ENCODE peak calls at places on chromosomes 12 and 14, in nine cellular contexts. X is glutamatergic neuron, C is B cell, T is WTC11, R is lower lobe of right lung, S is GM10248, Z is sigmoid colon, Q is GM13976, I is mesothelial cell of epicardium. Y is an unnamed sample.

GRCh38 chr12:80178846-80179245 is 79.5 kb downstream of the OTOGL start:
- DNase-seq in R (no peak), X (no peak), S (no peak), Q (no peak), Z (no peak), C (no peak), I (no peak), T (no peak), Y (peak; percentile 14)

GRCh38 chr12:107992870-107993451 is 136.1 kb upstream of the WSCD2 start:
- DNase-seq in Q (peak; percentile 9), Z (no peak), S (peak; percentile 10), T (peak; percentile 33), R (no peak), C (no peak), X (peak; percentile 34), I (no peak), Y (peak; percentile 20)

GRCh38 chr12:95574030-95574429 is 22.8 kb upstream of the USP44 start:
- DNase-seq in Q (peak; percentile 51), C (no peak), S (peak; percentile 53), R (no peak), Z (no peak), T (peak; percentile 62), X (no peak), I (no peak), Y (peak; percentile 54)

GRCh38 chr12:55729592-55730446 is 1.0 kb upstream of the CD63 start:
- DNase-seq in R (peak; percentile 94), X (peak; percentile 86), T (peak; percentile 87), S (peak; percentile 81), Q (peak; percentile 84), Z (peak; percentile 97), I (peak; percentile 76), C (no peak), Y (peak; percentile 86)

GRCh38 chr12:91603060-91603459 is 420.4 kb upstream of the DCN start:
- DNase-seq in C (no peak), Q (no peak), X (no peak), S (no peak), R (no peak), T (no peak), I (no peak), Z (no peak), Y (no peak)

GRCh38 chr12:68950511-68950910 is 17.5 kb upstream of the CPM start:
- DNase-seq in T (no peak), X (no peak), R (no peak), C (no peak), S (no peak), I (no peak), Z (no peak), Q (no peak), Y (no peak)

GRCh38 chr12:128767518-128767917 is 56.2 kb downstream of the SLC15A4 start:
- DNase-seq in Z (peak; percentile 42), R (no peak), S (no peak), Q (no peak), X (peak; percentile 42), T (no peak), C (no peak), I (no peak), Y (no peak)

GRCh38 chr12:106144847-106145246 is 6.1 kb upstream of the NUAK1 start:
- DNase-seq in R (no peak), C (no peak), Q (peak; percentile 32), X (no peak), T (no peak), Z (no peak), I (no peak), S (peak; percentile 32), Y (peak; percentile 59)

GRCh38 chr14:84894254-84894653 is 635.7 kb upstream of the FLRT2 start:
- DNase-seq in I (no peak), C (no peak), T (no peak), R (no peak), Z (no peak), S (no peak), X (no peak), Q (no peak), Y (no peak)

GRCh38 chr12:6049992-6050391 is 74.5 kb downstream of the VWF start:
- DNase-seq in Z (no peak), I (no peak), Q (no peak), T (no peak), X (no peak), S (no peak), R (no peak), C (no peak), Y (no peak)
- TF ChIP-seq CTCF in Z (no peak), I (no peak), Q (no peak), T (no peak), X (no peak), S (no peak), R (no peak), C (no peak), Y (no peak)

DNA sequence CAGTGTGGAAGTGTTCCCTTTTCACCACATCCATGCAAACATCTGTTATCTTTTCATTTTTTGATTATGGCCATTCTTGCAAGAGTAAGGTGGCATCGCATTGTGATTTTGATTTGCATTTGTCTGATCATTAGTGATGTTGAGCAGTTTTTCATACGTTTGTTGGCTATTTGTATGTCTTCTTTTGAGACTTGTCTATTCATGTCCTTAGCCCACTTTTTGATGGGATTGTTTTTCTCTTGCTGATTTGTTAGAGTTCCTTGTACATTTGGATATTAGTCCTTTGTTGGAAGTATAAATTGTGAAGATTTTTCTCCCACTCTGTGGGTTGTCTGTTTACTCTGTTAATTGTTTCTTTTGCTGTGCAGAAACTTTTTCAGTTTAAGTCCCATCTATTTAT is 244.5 kb upstream of the PRICKLE1 start:
- DNase-seq in R (no peak), S (no peak), T (no peak), Q (no peak), I (no peak), X (no peak), Z (no peak), C (no peak), Y (no peak)
- TF ChIP-seq CTCF in R (no peak), S (no peak), T (no peak), Q (no peak), I (no peak), X (no peak), Z (no peak), C (no peak), Y (no peak)

GRCh38 chr14:92457018-92457565 is 56.5 kb upstream of the RIN3 start:
- DNase-seq in I (no peak), R (no peak), Q (no peak), X (no peak), T (no peak), C (no peak), S (no peak), Z (no peak), Y (no peak)
- TF ChIP-seq CTCF in I (no peak), R (no peak), Q (no peak), X (peak; percentile 34), T (peak; percentile 11), C (no peak), S (no peak), Z (no peak), Y (no peak)

DNA sequence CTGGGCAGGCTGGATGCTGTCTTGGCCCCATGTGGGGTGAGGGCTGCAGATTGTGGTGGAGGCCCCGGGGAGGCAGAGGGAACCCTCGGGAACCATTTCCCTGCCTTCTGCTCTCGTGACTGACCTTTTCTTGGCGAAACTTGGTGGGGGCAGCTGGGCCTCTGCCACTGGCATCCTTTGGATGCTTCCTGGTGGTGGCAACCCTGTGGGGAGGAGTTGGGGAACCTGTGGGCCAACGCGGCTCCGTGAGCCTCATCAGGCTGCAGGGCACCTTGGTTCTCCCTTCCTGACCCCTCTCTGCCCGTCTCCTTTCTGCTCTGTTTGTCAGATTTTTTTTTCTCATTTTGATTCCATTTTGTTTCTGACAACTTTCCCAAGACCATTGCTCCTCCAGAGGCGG is 14.4 kb downstream of the TMEM121 start:
- DNase-seq in S (no peak), R (no peak), T (no peak), Z (peak; percentile 50), I (no peak), Q (no peak), C (no peak), X (no peak), Y (no peak)
- TF ChIP-seq CTCF in S (no peak), R (no peak), T (no peak), Z (no peak), I (no peak), Q (no peak), C (no peak), X (no peak), Y (no peak)

DNA sequence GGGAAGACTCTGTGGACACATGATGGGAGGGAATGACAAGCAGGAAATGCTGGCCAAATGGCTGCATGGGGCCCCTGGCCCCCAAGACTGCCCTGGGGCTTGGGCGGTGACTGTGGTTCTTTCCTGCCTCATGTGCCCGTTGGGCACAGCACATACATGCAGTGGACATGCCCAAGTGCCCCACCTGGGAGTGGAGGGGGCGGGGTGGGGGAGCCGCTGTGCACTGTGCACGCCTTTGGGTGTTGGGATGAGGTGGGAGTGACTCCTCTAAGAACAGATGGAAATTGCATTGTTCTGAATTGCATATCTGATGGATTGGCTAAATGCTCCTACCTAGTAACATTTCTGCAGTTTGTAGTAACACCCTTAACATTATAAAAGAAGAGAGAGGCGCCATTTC is 166.4 kb upstream of the AVPR1A start:
- DNase-seq in X (no peak), R (no peak), I (no peak), Z (no peak), T (no peak), S (no peak), C (no peak), Q (no peak), Y (no peak)
- TF ChIP-seq CTCF in X (no peak), R (no peak), I (no peak), Z (no peak), T (no peak), S (no peak), C (no peak), Q (no peak), Y (no peak)

DNA sequence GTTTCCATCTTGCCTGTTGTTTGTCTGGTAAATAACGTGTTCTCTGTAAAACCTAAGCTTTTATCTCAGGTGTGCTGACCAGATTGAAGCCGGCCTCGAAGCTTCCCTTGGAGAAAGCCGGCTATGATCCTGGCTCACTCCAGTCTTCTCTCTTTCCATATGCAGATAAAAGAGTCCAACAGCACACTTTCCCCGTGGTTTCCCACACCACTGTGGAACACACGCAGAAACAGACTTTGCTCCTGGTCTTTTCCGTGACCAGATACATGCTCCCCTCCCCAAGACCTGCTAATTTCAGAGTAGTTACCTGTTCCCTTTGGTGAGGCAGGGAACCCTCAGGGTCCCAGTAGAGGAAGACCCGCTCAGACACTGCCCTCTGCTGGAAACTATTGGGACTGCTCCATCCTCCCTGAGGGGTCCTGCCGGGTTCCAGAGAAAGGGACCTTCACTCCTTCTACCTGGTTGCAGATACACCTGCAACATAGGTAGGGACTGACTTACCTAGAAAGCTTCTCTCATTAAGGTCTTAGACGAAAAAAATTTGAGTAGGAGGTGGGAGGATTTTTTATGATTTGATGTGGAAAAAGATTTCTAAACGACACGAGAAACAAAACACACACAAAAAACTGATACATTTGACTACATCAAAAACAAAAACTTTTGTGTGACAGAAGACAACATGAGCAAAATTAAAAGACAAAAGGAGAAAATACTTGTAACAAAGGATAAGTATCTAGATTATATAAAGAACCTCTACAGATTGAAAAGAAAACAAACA is 415.4 kb upstream of the CCDC196 start:
- DNase-seq in Q (peak; percentile 63), I (peak; percentile 79), R (no peak), S (peak; percentile 64), X (peak; percentile 86), Z (no peak), C (peak; percentile 62), T (peak; percentile 91), Y (peak; percentile 73)
- TF ChIP-seq CTCF in Q (peak; percentile 67), I (peak; percentile 82), R (peak; percentile 80), S (peak; percentile 81), X (peak; percentile 92), Z (peak; percentile 40), C (peak; percentile 94), T (peak; percentile 88), Y (peak; percentile 74)